ENCODE peak calls at places on chromosomes 2 and 18, in nine cellular contexts. One of them, this sample, is unnamed.

GRCh38 chr2:127844973-127845372 is 13.0 kb downstream of the POLR2D start:
- DNase-seq in HCT116: no peak
- DNase-seq in fibroblast of the aortic adventitia: no peak
- DNase-seq in GM12864: no peak
- DNase-seq in choroid plexus epithelial cell: no peak
- DNase-seq in bronchial epithelial cell: no peak
- DNase-seq in cardiac fibroblast: no peak
- DNase-seq in AG10803: no peak
- DNase-seq in uterus: no peak
- DNase-seq in this sample: no peak

GRCh38 chr2:46298522-46299351 is 1.5 kb downstream of the EPAS1 start:
- DNase-seq in bronchial epithelial cell: no peak
- DNase-seq in fibroblast of the aortic adventitia: peak
- DNase-seq in AG10803: peak
- DNase-seq in HCT116: no peak
- DNase-seq in GM12864: no peak
- DNase-seq in choroid plexus epithelial cell: peak
- DNase-seq in cardiac fibroblast: peak
- DNase-seq in uterus: peak
- DNase-seq in this sample: no peak

GRCh38 chr2:37441055-37441454 is 96.6 kb downstream of the QPCT start:
- DNase-seq in fibroblast of the aortic adventitia: no peak
- DNase-seq in cardiac fibroblast: no peak
- DNase-seq in AG10803: no peak
- DNase-seq in uterus: no peak
- DNase-seq in HCT116: no peak
- DNase-seq in choroid plexus epithelial cell: no peak
- DNase-seq in GM12864: no peak
- DNase-seq in bronchial epithelial cell: no peak
- DNase-seq in this sample: no peak

GRCh38 chr18:28831908-28832307 is 655.0 kb upstream of the CDH2 start:
- DNase-seq in bronchial epithelial cell: no peak
- DNase-seq in choroid plexus epithelial cell: no peak
- DNase-seq in uterus: no peak
- DNase-seq in fibroblast of the aortic adventitia: no peak
- DNase-seq in HCT116: no peak
- DNase-seq in cardiac fibroblast: no peak
- DNase-seq in AG10803: no peak
- DNase-seq in GM12864: no peak
- DNase-seq in this sample: no peak

GRCh38 chr2:8797682-8798081 is 39.7 kb downstream of the KIDINS220 start:
- DNase-seq in AG10803: no peak
- DNase-seq in GM12864: no peak
- DNase-seq in HCT116: no peak
- DNase-seq in uterus: no peak
- DNase-seq in fibroblast of the aortic adventitia: peak
- DNase-seq in cardiac fibroblast: no peak
- DNase-seq in bronchial epithelial cell: no peak
- DNase-seq in choroid plexus epithelial cell: peak
- DNase-seq in this sample: no peak

GRCh38 chr2:11368059-11368572 is 23.7 kb upstream of the ROCK2 start:
- DNase-seq in uterus: no peak
- DNase-seq in GM12864: no peak
- DNase-seq in fibroblast of the aortic adventitia: peak
- DNase-seq in choroid plexus epithelial cell: peak
- DNase-seq in HCT116: no peak
- DNase-seq in cardiac fibroblast: peak
- DNase-seq in bronchial epithelial cell: no peak
- DNase-seq in AG10803: no peak
- DNase-seq in this sample: no peak

GRCh38 chr2:115596659-115597375 is 1154.4 kb downstream of the DPP10 start:
- DNase-seq in HCT116: no peak
- DNase-seq in choroid plexus epithelial cell: no peak
- DNase-seq in uterus: no peak
- DNase-seq in fibroblast of the aortic adventitia: no peak
- DNase-seq in GM12864: no peak
- DNase-seq in cardiac fibroblast: no peak
- DNase-seq in bronchial epithelial cell: no peak
- DNase-seq in AG10803: no peak
- DNase-seq in this sample: no peak

GRCh38 chr18:44870631-44871502 is 190.2 kb downstream of the SETBP1 start:
- DNase-seq in fibroblast of the aortic adventitia: no peak
- DNase-seq in choroid plexus epithelial cell: no peak
- DNase-seq in GM12864: no peak
- DNase-seq in cardiac fibroblast: no peak
- DNase-seq in HCT116: no peak
- DNase-seq in uterus: no peak
- DNase-seq in bronchial epithelial cell: no peak
- DNase-seq in AG10803: no peak
- DNase-seq in this sample: no peak

GRCh38 chr2:118616432-118616831 is 231.0 kb downstream of the EN1 start:
- DNase-seq in HCT116: no peak
- DNase-seq in fibroblast of the aortic adventitia: no peak
- DNase-seq in uterus: no peak
- DNase-seq in choroid plexus epithelial cell: no peak
- DNase-seq in GM12864: no peak
- DNase-seq in cardiac fibroblast: no peak
- DNase-seq in bronchial epithelial cell: no peak
- DNase-seq in AG10803: no peak
- DNase-seq in this sample: no peak

GRCh38 chr2:168565112-168565511 is 109.0 kb downstream of the CERS6 start:
- DNase-seq in uterus: peak
- DNase-seq in bronchial epithelial cell: peak
- DNase-seq in GM12864: no peak
- DNase-seq in HCT116: no peak
- DNase-seq in AG10803: peak
- DNase-seq in choroid plexus epithelial cell: peak
- DNase-seq in fibroblast of the aortic adventitia: no peak
- DNase-seq in cardiac fibroblast: peak
- DNase-seq in this sample: no peak

GRCh38 chr2:131127076-131127475 is 21.9 kb downstream of the PLEKHB2 start:
- DNase-seq in AG10803: no peak
- DNase-seq in uterus: no peak
- DNase-seq in choroid plexus epithelial cell: no peak
- DNase-seq in bronchial epithelial cell: no peak
- DNase-seq in cardiac fibroblast: no peak
- DNase-seq in HCT116: no peak
- DNase-seq in GM12864: no peak
- DNase-seq in fibroblast of the aortic adventitia: no peak
- DNase-seq in this sample: no peak

GRCh38 chr2:235793163-235793752 is 299.4 kb downstream of the AGAP1 start:
- DNase-seq in AG10803: peak
- DNase-seq in choroid plexus epithelial cell: peak
- DNase-seq in uterus: no peak
- DNase-seq in HCT116: no peak
- DNase-seq in bronchial epithelial cell: peak
- DNase-seq in fibroblast of the aortic adventitia: no peak
- DNase-seq in GM12864: no peak
- DNase-seq in cardiac fibroblast: peak
- DNase-seq in this sample: no peak
- TF ChIP-seq CTCF in AG10803: peak
- TF ChIP-seq CTCF in choroid plexus epithelial cell: peak
- TF ChIP-seq CTCF in uterus: no peak
- TF ChIP-seq CTCF in HCT116: peak
- TF ChIP-seq CTCF in bronchial epithelial cell: peak
- TF ChIP-seq CTCF in fibroblast of the aortic adventitia: no peak
- TF ChIP-seq CTCF in GM12864: peak
- TF ChIP-seq CTCF in cardiac fibroblast: peak
- TF ChIP-seq CTCF in this sample: peak

GRCh38 chr2:286774-287392 is 1.0 kb downstream of the ALKAL2 start:
- DNase-seq in GM12864: no peak
- DNase-seq in choroid plexus epithelial cell: peak
- DNase-seq in HCT116: no peak
- DNase-seq in AG10803: no peak
- DNase-seq in fibroblast of the aortic adventitia: no peak
- DNase-seq in cardiac fibroblast: peak
- DNase-seq in uterus: peak
- DNase-seq in bronchial epithelial cell: no peak
- DNase-seq in this sample: no peak

GRCh38 chr2:288002-288742 is at the start of gene ALKAL2:
- DNase-seq in fibroblast of the aortic adventitia: no peak
- DNase-seq in AG10803: no peak
- DNase-seq in cardiac fibroblast: no peak
- DNase-seq in HCT116: no peak
- DNase-seq in GM12864: no peak
- DNase-seq in choroid plexus epithelial cell: no peak
- DNase-seq in uterus: peak
- DNase-seq in bronchial epithelial cell: no peak
- DNase-seq in this sample: no peak

GRCh38 chr2:285990-286389 is 1.9 kb downstream of the ALKAL2 start:
- DNase-seq in AG10803: no peak
- DNase-seq in fibroblast of the aortic adventitia: no peak
- DNase-seq in uterus: no peak
- DNase-seq in cardiac fibroblast: no peak
- DNase-seq in choroid plexus epithelial cell: no peak
- DNase-seq in bronchial epithelial cell: no peak
- DNase-seq in GM12864: no peak
- DNase-seq in HCT116: no peak
- DNase-seq in this sample: no peak

GRCh38 chr2:288743-289361 is 961 bp upstream of the ALKAL2 start:
- DNase-seq in cardiac fibroblast: no peak
- DNase-seq in GM12864: no peak
- DNase-seq in fibroblast of the aortic adventitia: no peak
- DNase-seq in AG10803: no peak
- DNase-seq in HCT116: no peak
- DNase-seq in uterus: peak
- DNase-seq in bronchial epithelial cell: no peak
- DNase-seq in choroid plexus epithelial cell: no peak
- DNase-seq in this sample: no peak

DNA sequence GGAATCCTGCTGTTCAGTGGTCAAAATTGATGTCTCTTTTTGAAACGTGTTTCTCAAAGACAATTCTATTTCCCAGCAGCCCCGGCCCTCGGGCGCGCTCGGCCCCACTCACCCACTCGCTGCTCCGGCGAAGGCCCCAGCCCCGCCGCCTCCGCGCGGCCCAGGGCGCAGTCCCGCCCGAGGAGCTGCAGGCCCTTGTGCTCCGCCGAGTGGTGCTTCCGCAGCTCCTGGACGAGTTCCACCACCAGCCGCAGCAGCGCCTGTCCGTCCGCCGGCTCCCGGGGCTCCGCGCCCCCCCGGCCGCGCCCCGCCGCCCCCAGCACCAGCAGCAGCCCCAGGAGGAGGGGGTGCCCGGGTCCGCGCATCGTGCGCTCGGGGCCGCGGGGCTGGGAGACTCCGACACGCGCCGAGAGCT is 413 bp downstream of the ALKAL2 start:
- DNase-seq in bronchial epithelial cell: no peak
- DNase-seq in AG10803: peak
- DNase-seq in GM12864: no peak
- DNase-seq in HCT116: no peak
- DNase-seq in choroid plexus epithelial cell: peak
- DNase-seq in uterus: peak
- DNase-seq in fibroblast of the aortic adventitia: peak
- DNase-seq in cardiac fibroblast: peak
- DNase-seq in this sample: no peak
- H3K4me3 ChIP-seq in bronchial epithelial cell: no peak
- H3K4me3 ChIP-seq in AG10803: no peak
- H3K4me3 ChIP-seq in GM12864: no peak
- H3K4me3 ChIP-seq in HCT116: no peak
- H3K4me3 ChIP-seq in choroid plexus epithelial cell: peak
- H3K4me3 ChIP-seq in uterus: peak
- H3K4me3 ChIP-seq in fibroblast of the aortic adventitia: no peak
- H3K4me3 ChIP-seq in cardiac fibroblast: peak
- H3K4me3 ChIP-seq in this sample: no peak

DNA sequence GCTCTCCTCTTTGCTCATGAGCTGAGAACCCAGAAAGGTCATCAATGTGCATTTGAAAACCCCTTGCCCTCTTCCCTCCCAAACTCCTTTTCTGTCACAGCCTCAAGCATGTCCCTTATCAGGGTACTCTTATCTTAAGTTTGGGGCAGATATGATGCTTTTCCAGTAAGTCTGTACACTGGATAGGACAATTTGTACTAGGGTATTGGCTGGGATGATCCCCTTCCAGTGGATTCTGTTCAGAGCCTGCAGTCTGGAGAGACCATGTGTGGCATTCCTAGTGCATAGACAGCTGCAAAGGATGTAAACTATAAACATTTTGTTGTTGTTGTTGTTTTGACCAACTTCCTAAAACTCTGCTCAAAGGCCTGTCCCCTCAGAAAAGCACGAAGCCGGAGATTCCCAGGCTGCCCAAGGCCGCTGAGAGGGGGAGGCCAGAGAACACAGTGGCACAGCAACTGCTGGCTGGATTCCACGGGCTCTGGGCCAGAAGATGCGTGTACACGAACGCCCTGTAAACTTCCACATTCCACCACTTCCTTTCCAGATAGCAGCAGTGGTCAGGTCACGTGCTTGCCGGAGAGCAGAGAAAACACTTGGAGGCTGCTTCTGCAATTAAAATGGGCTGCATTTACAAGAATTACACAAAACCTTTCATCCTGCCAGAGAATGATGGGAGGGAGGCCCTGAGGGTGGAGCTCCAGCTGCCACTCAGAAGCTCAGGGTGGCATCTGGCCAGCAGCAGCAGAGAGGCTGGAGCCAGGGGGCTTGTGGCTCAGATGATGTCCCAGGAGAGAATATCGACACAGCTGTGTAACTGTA is 42.1 kb downstream of the BMP10 start:
- DNase-seq in AG10803: peak
- DNase-seq in uterus: peak
- DNase-seq in bronchial epithelial cell: peak
- DNase-seq in GM12864: no peak
- DNase-seq in HCT116: peak
- DNase-seq in cardiac fibroblast: peak
- DNase-seq in fibroblast of the aortic adventitia: peak
- DNase-seq in choroid plexus epithelial cell: peak
- DNase-seq in this sample: peak
- TF ChIP-seq CTCF in AG10803: no peak
- TF ChIP-seq CTCF in uterus: peak
- TF ChIP-seq CTCF in bronchial epithelial cell: no peak
- TF ChIP-seq CTCF in GM12864: no peak
- TF ChIP-seq CTCF in HCT116: no peak
- TF ChIP-seq CTCF in cardiac fibroblast: no peak
- TF ChIP-seq CTCF in fibroblast of the aortic adventitia: peak
- TF ChIP-seq CTCF in choroid plexus epithelial cell: no peak
- TF ChIP-seq CTCF in this sample: no peak

DNA sequence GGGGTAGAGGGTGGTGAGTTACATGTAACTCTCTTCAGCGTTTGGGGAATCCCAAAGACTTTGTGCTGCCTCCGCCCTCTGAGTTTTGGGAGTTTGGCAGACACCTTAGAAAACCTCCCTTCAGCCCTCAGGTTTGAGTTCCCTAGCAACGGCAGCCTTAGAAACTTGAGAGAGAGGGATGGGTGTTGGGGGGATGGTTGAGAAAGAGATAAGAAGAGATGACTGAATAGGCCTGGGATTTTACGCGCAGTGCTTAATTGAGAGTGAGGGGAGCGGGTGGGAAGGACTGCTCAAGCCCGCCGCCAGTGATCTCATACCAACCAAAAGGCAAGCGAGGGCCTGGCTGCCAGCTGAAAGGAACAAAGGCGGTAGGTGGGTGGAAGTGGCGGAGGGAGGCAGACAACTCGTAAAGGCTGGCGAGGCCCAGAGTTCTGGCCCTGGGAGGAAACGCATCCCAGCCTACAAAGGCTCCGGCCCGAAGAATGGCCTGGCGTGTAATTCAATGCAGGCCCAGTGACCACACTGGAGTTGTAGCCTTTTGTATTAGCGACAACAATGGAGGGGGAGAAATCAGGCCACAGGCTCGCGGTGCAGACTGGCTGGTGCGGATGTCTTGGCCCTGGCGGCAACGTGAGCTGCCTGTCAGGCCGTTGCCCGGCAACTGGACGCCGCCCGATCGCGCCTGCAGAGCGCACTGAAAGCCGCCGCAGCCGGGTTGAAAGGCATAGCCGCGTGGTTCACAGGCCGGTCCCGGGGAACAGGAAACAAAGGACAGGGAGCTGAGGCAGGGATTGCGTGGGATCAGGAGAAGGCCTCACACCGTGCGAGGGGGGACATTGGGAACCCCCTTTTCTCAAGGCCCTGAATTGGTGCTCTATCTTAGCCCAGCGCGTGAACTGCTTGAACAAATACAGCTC is 39.9 kb upstream of the DARS1 start:
- DNase-seq in GM12864: no peak
- DNase-seq in bronchial epithelial cell: peak
- DNase-seq in HCT116: peak
- DNase-seq in AG10803: peak
- DNase-seq in choroid plexus epithelial cell: peak
- DNase-seq in uterus: peak
- DNase-seq in cardiac fibroblast: peak
- DNase-seq in fibroblast of the aortic adventitia: peak
- DNase-seq in this sample: peak
- H3K4me3 ChIP-seq in GM12864: no peak
- H3K4me3 ChIP-seq in bronchial epithelial cell: no peak
- H3K4me3 ChIP-seq in HCT116: peak
- H3K4me3 ChIP-seq in AG10803: no peak
- H3K4me3 ChIP-seq in choroid plexus epithelial cell: peak
- H3K4me3 ChIP-seq in uterus: no peak
- H3K4me3 ChIP-seq in cardiac fibroblast: peak
- H3K4me3 ChIP-seq in fibroblast of the aortic adventitia: no peak
- H3K4me3 ChIP-seq in this sample: no peak